ENCODE peak calls at places on chromosomes 12 and 14, in seven cellular contexts. U, P, I, W, R, B and N are unnamed samples.

GRCh38 chr14:94517641-94518257 is 8.5 kb upstream of the SERPINA12 start:
- DNase-seq in W (no peak), U (no peak), I (no peak), B (no peak), P (no peak), R (no peak), N (no peak)

GRCh38 chr12:106760184-106760531 is 14.3 kb upstream of the RIC8B start:
- DNase-seq in I (peak), P (no peak), B (no peak), W (no peak), R (peak), U (no peak), N (no peak)

GRCh38 chr12:31317471-31318397 is 8.2 kb downstream of the SINHCAF start:
- DNase-seq in P (peak), B (no peak), I (no peak), U (no peak), R (no peak), W (no peak), N (peak)

GRCh38 chr12:49550853-49551252 is 12.0 kb downstream of the KCNH3 start:
- DNase-seq in B (no peak), W (no peak), P (no peak), R (no peak), I (no peak), U (no peak), N (no peak)

GRCh38 chr14:70189678-70190077 is 927 bp upstream of the SLC8A3 start:
- DNase-seq in I (peak), U (no peak), R (no peak), P (no peak), B (no peak), W (no peak), N (no peak)

GRCh38 chr14:103546651-103547454 is 15.6 kb downstream of the BAG5 start:
- DNase-seq in I (peak), B (peak), R (peak), U (peak), P (peak), W (peak), N (no peak)

GRCh38 chr12:28507055-28507454 is 316.8 kb downstream of the CCDC91 start:
- DNase-seq in I (no peak), R (no peak), U (no peak), B (no peak), P (no peak), W (no peak), N (no peak)

GRCh38 chr12:113862570-113863454 is 103.3 kb downstream of the RBM19 start:
- DNase-seq in W (no peak), U (no peak), P (no peak), R (no peak), B (no peak), I (peak), N (no peak)

GRCh38 chr12:77608157-77608755 is 222.4 kb upstream of the NAV3 start:
- DNase-seq in U (no peak), W (no peak), P (no peak), R (no peak), B (no peak), I (no peak), N (no peak)

GRCh38 chr12:18750087-18750486 is 12.2 kb downstream of the CAPZA3 start:
- DNase-seq in R (no peak), P (no peak), B (no peak), U (no peak), I (no peak), W (no peak), N (no peak)

GRCh38 chr12:131618303-131618658 is 92.6 kb upstream of the SFSWAP start:
- DNase-seq in B (no peak), W (no peak), P (no peak), R (no peak), U (no peak), I (no peak), N (no peak)

GRCh38 chr12:112198120-112198733 is 72.9 kb downstream of the TRAFD1 start:
- DNase-seq in W (peak), P (peak), U (peak), R (peak), I (peak), B (peak), N (peak)

GRCh38 chr12:106358410-106359241 is 1.1 kb downstream of the POLR3B start:
- DNase-seq in P (no peak), B (no peak), R (no peak), I (no peak), U (no peak), W (peak), N (peak)

GRCh38 chr12:103387385-103387784 is 108.4 kb downstream of the C12orf42 start:
- DNase-seq in B (no peak), U (no peak), I (no peak), R (no peak), W (peak), P (peak), N (no peak)

GRCh38 chr12:115001538-115001937 is 317.6 kb upstream of the TBX3 start:
- DNase-seq in U (no peak), B (no peak), R (no peak), W (no peak), I (no peak), P (no peak), N (peak)

GRCh38 chr12:85725991-85726390 is 110.2 kb downstream of the RASSF9 start:
- DNase-seq in W (peak), U (no peak), R (no peak), P (no peak), B (no peak), I (no peak), N (no peak)

GRCh38 chr14:102893452-102893851 is 29.0 kb upstream of the AMN start:
- DNase-seq in U (no peak), R (no peak), W (no peak), P (no peak), B (no peak), I (no peak), N (no peak)

GRCh38 chr12:124851344-124851743 is 12.3 kb downstream of the SCARB1 start:
- DNase-seq in B (no peak), U (no peak), P (no peak), W (no peak), I (no peak), R (no peak), N (no peak)

GRCh38 chr14:32087173-32087861 is 10.2 kb downstream of the ARHGAP5 start:
- DNase-seq in U (no peak), R (no peak), I (no peak), B (no peak), P (no peak), W (no peak), N (no peak)

GRCh38 chr12:87467893-87468292 is 561.3 kb downstream of the C12orf50 start:
- DNase-seq in B (no peak), W (no peak), P (no peak), R (no peak), U (no peak), I (no peak), N (no peak)

GRCh38 chr14:54333511-54333910 is 63.3 kb upstream of the CDKN3 start:
- DNase-seq in I (no peak), W (no peak), B (no peak), U (no peak), P (no peak), R (no peak), N (no peak)

GRCh38 chr12:39587247-39587646 is 32.4 kb downstream of the ABCD2 start:
- DNase-seq in U (no peak), P (no peak), I (no peak), B (peak), W (no peak), R (no peak), N (no peak)

GRCh38 chr14:28666961-28667360 is 99.6 kb upstream of the FOXG1 start:
- DNase-seq in I (no peak), U (no peak), W (no peak), P (no peak), R (no peak), B (no peak), N (no peak)

GRCh38 chr12:119308743-119309456 is 25.6 kb upstream of the CCDC60 start:
- DNase-seq in R (no peak), I (no peak), W (peak), P (peak), U (no peak), B (no peak), N (no peak)

GRCh38 chr12:47087088-47087688 is 7.4 kb upstream of the AMIGO2 start:
- DNase-seq in W (peak), U (no peak), B (no peak), I (no peak), P (peak), R (no peak), N (no peak)